ENCODE peak calls at places on chromosomes 16 and 17, in seven cellular contexts. W is right lobe of liver, S is RWPE1, O is psoas muscle, Y is colonic mucosa, C is fibroblast of the aortic adventitia, A is foreskin keratinocyte. N is an unnamed sample.

GRCh38 chr17:8941520-8941919 is 24.0 kb downstream of the PIK3R5 start:
- DNase-seq in W (peak), S (no peak), O (no peak), Y (no peak), C (no peak), A (no peak), N (no peak)

GRCh38 chr17:28372203-28372944 is 880 bp downstream of the SARM1 start:
- DNase-seq in W (no peak), S (no peak), O (no peak), Y (no peak), C (peak), A (no peak), N (peak)

GRCh38 chr16:22734313-22734869 is 79.6 kb upstream of the HS3ST2 start:
- DNase-seq in W (no peak), S (no peak), O (no peak), Y (no peak), C (no peak), A (no peak), N (no peak)

GRCh38 chr17:35612924-35613521 is 25.9 kb downstream of the AP2B1 start:
- DNase-seq in W (peak), S (peak), O (no peak), Y (peak), C (peak), A (no peak), N (peak)

GRCh38 chr16:66250686-66251405 is 115.6 kb upstream of the CDH5 start:
- DNase-seq in W (no peak), S (no peak), O (peak), Y (peak), C (peak), A (no peak), N (no peak)

GRCh38 chr16:28182183-28182582 is 29.6 kb downstream of the XPO6 start:
- DNase-seq in W (peak), S (no peak), O (no peak), Y (no peak), C (no peak), A (no peak), N (no peak)

GRCh38 chr16:84487358-84487757 is 17.1 kb downstream of the MEAK7 start:
- DNase-seq in W (peak), S (no peak), O (no peak), Y (peak), C (no peak), A (no peak), N (no peak)

GRCh38 chr17:41332239-41332638 is 16.7 kb upstream of the KRTAP17-1 start:
- DNase-seq in W (no peak), S (no peak), O (no peak), Y (no peak), C (no peak), A (no peak), N (no peak)

GRCh38 chr17:63163158-63163520 is 197.1 kb downstream of the TANC2 start:
- DNase-seq in W (no peak), S (no peak), O (no peak), Y (no peak), C (no peak), A (no peak), N (no peak)

GRCh38 chr17:68973098-68973929 is 18.1 kb upstream of the ABCA8 start:
- DNase-seq in W (no peak), S (no peak), O (no peak), Y (no peak), C (peak), A (no peak), N (no peak)

GRCh38 chr17:43983515-43984411 is 20.7 kb upstream of the NAGS start:
- DNase-seq in W (peak), S (no peak), O (peak), Y (peak), C (no peak), A (no peak), N (no peak)

GRCh38 chr16:71855937-71856662 is 10.3 kb downstream of the ATXN1L start:
- DNase-seq in W (no peak), S (no peak), O (no peak), Y (no peak), C (no peak), A (no peak), N (no peak)

GRCh38 chr16:47523342-47524006 is 62.3 kb downstream of the PHKB start:
- DNase-seq in W (no peak), S (no peak), O (no peak), Y (no peak), C (no peak), A (no peak), N (peak)

GRCh38 chr17:10183931-10184930 is 14.2 kb downstream of the GAS7 start:
- DNase-seq in W (no peak), S (no peak), O (no peak), Y (no peak), C (no peak), A (no peak), N (no peak)

GRCh38 chr17:57911834-57912673 is 43.2 kb downstream of the CUEDC1 start:
- DNase-seq in W (peak), S (no peak), O (peak), Y (peak), C (peak), A (no peak), N (no peak)

GRCh38 chr17:43665038-43665386 is 3.3 kb upstream of the MEOX1 start:
- DNase-seq in W (no peak), S (no peak), O (peak), Y (no peak), C (no peak), A (no peak), N (no peak)

GRCh38 chr17:73103661-73104335 is 11.3 kb upstream of the SLC39A11 start:
- DNase-seq in W (no peak), S (no peak), O (no peak), Y (no peak), C (no peak), A (no peak), N (no peak)

GRCh38 chr16:58419241-58420012 is 27.2 kb downstream of the GINS3 start:
- DNase-seq in W (no peak), S (no peak), O (no peak), Y (no peak), C (no peak), A (no peak), N (peak)

GRCh38 chr17:75262112-75262606 is 480 bp downstream of the MRPS7 start:
- DNase-seq in W (no peak), S (no peak), O (peak), Y (peak), C (no peak), A (no peak), N (no peak)

GRCh38 chr17:7838291-7839075 is 4.5 kb downstream of the KDM6B start:
- DNase-seq in W (peak), S (no peak), O (peak), Y (peak), C (peak), A (no peak), N (no peak)

GRCh38 chr17:81578561-81579225 is 26.5 kb upstream of the FAAP100 start:
- DNase-seq in W (no peak), S (peak), O (no peak), Y (no peak), C (no peak), A (peak), N (no peak)

GRCh38 chr16:77172964-77173363 is 18.0 kb upstream of the MON1B start:
- DNase-seq in W (no peak), S (no peak), O (no peak), Y (no peak), C (no peak), A (no peak), N (no peak)

GRCh38 chr17:35804658-35805192 is 4.6 kb upstream of the TAF15 start:
- DNase-seq in W (no peak), S (peak), O (no peak), Y (peak), C (peak), A (peak), N (peak)

GRCh38 chr16:89201467-89202377 is 1.4 kb upstream of the SLC22A31 start:
- DNase-seq in W (peak), S (peak), O (peak), Y (peak), C (peak), A (peak), N (peak)

GRCh38 chr17:41812176-41813038 is at the start of gene FKBP10:
- DNase-seq in W (peak), S (peak), O (peak), Y (peak), C (peak), A (no peak), N (peak)

GRCh38 chr17:4852504-4853075 is 19.4 kb downstream of the MINK1 start:
- DNase-seq in W (no peak), S (no peak), O (no peak), Y (peak), C (peak), A (no peak), N (no peak)

GRCh38 chr17:1511756-1512321 is 4.6 kb downstream of the INPP5K start:
- DNase-seq in W (no peak), S (peak), O (no peak), Y (peak), C (peak), A (no peak), N (no peak)

GRCh38 chr17:64993867-64994266 is 62.7 kb downstream of the GNA13 start:
- DNase-seq in W (no peak), S (no peak), O (no peak), Y (no peak), C (no peak), A (no peak), N (no peak)

GRCh38 chr17:78917451-78918307 is 7.5 kb downstream of the TIMP2 start:
- DNase-seq in W (no peak), S (no peak), O (peak), Y (no peak), C (no peak), A (no peak), N (no peak)

GRCh38 chr17:77862890-77863813 is 95.4 kb upstream of the TNRC6C start:
- DNase-seq in W (no peak), S (no peak), O (no peak), Y (no peak), C (no peak), A (no peak), N (no peak)

GRCh38 chr17:55275894-55276804 is 11.4 kb downstream of the HLF start:
- DNase-seq in W (no peak), S (peak), O (no peak), Y (no peak), C (no peak), A (no peak), N (no peak)

GRCh38 chr17:48478224-48479013 is 48.4 kb upstream of the SKAP1 start:
- DNase-seq in W (no peak), S (no peak), O (no peak), Y (no peak), C (no peak), A (no peak), N (peak)
- TF ChIP-seq CTCF in W (no peak), S (no peak), O (no peak), Y (no peak), C (peak), A (no peak), N (no peak)

DNA sequence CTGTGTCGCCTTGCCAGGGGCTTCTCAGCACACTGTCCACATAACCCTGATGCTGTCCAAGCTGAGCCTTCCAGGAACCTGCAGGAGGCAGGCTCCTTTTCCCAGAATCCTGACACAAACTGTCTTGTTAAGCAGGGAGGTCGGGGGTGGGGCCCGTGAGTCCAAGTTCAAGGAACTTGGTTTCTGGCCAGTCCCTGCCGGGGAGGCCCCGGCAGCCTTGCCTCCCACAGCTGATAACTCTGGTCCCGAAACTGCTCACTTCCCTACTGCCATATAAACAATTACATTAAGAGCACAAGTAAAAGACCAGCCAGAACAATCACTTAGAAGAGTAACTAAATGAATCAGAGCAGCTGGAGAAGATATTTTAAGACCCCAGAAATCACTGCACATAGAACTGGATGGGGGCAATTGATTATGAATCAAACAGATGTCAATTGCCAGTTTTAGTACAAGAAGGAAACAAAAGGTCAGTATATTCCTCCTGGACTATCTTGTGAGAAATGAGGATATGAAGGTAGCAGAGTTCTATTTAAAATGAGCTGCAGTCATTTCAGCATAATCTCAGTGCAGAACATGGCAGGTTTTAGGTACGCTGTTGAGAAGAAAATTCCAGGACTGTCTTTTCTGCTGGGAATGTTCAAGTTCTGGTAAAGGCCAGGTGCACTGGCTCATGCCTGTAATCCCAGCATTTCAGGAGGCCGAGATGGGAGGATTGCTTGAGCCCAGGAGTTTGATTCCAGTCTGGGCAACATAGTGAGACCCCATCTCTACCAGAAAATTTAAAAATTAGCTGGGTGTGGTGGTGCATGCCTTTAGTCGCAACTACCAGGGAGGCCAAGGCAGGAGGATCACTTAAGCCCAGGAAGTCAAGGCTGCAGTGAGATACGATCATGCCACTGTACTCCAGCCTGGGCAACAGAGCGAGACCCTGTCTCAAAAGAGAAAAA is 169.8 kb downstream of the PITPNC1 start:
- DNase-seq in W (peak), S (no peak), O (peak), Y (peak), C (peak), A (no peak), N (peak)
- TF ChIP-seq CTCF in W (no peak), S (no peak), O (no peak), Y (no peak), C (no peak), A (no peak), N (no peak)

DNA sequence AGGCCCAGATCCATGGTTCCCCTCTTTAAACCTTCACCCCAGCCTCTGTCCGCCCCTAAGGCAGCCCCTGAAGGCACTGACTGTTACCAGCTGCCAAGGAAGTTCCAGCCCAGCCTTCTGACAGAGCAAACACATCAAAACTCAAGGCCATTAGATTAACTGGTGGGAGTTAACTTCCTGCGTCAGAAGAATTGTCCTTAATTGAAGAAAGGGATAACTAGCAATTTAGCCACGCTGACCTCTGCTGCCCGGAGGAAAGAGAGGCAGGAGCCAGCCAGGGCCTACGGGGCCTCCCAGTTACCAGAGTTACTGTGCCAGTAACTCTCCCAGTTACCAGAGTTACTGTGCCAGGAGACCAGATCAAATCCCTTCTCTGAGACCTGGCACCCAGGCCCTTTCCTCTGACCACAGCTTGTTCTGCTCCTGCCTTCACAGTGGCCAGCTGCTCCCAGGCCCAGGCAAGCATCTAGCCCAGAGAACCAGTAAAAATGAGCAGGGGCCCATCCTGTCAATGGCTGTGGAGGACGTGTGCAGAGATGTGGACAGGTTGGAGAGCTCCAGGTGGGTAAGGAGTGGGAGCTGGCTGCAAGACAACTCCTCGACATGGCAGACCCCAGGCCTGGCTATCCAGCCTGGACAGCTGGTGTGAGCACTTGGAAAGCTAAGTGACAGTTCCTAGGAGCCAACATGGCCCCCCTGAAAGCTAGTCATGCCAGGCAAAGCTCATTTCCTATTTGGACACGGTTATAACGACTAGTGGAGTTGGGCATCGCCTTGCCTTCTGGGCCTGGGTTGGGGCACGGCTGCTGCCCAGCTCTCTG is 2.8 kb upstream of the PITPNM3 start:
- DNase-seq in W (no peak), S (no peak), O (no peak), Y (no peak), C (no peak), A (no peak), N (no peak)
- TF ChIP-seq CTCF in W (no peak), S (no peak), O (no peak), Y (no peak), C (no peak), A (no peak), N (no peak)

DNA sequence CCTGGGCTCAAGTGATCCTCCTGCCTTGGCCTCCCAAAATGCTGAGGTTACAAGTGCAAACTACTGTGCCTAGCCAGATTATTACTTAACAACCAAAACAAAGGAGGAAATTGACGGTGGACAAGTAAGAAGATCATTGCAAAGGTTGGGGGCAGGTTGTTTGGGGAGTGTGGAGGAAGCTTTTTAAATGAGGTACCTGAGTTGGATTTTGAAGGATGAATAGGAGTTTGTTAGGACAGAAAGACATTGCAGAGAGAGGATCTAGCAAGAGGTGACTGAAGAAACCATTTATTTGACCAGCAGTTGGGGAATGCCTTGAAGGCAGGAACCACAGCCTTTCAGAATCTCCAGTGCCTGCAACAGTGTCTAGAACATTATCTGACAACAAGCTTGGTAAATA is 51.3 kb downstream of the ABCC1 start:
- DNase-seq in W (no peak), S (no peak), O (no peak), Y (no peak), C (no peak), A (no peak), N (no peak)
- TF ChIP-seq CTCF in W (no peak), S (no peak), O (no peak), Y (no peak), C (no peak), A (no peak), N (no peak)

GRCh38 chr16:70702624-70703023 is 16.8 kb upstream of the MTSS2 start:
- DNase-seq in W (no peak), S (no peak), O (no peak), Y (no peak), C (no peak), A (no peak), N (no peak)
- TF ChIP-seq CTCF in W (no peak), S (no peak), O (no peak), Y (no peak), C (no peak), A (no peak), N (no peak)

GRCh38 chr17:56592487-56593072 is 919 bp upstream of the NOG start:
- DNase-seq in W (peak), S (peak), O (peak), Y (peak), C (peak), A (peak), N (peak)
- TF ChIP-seq CTCF in W (peak), S (peak), O (peak), Y (peak), C (peak), A (peak), N (peak)